ENCODE peak calls at places on chromosomes 16 and 17, in seven cellular contexts. H is GM12878, G is H1, S is GM12892, E is SK-N-SH, U is K562, T is HepG2. C is an unnamed sample.

GRCh38 chr16:67883872-67884261 is 818 bp upstream of the NRN1L start:
- DNase-seq in H (no peak), G (no peak), S (peak), E (peak), U (peak), T (peak), C (peak)

GRCh38 chr17:32822996-32823395 is 53.9 kb downstream of the MYO1D start:
- DNase-seq in H (no peak), G (no peak), S (no peak), E (peak), U (no peak), T (no peak), C (no peak)

GRCh38 chr17:80738406-80738805 is 193.8 kb downstream of the RPTOR start:
- DNase-seq in H (peak), G (no peak), S (no peak), E (no peak), U (no peak), T (no peak), C (no peak)

GRCh38 chr17:30273373-30273772 is 18.4 kb downstream of the BLMH start:
- DNase-seq in H (no peak), G (no peak), S (no peak), E (no peak), U (no peak), T (no peak), C (no peak)

GRCh38 chr16:30562021-30562420 is 3.8 kb upstream of the ZNF764 start:
- DNase-seq in H (no peak), G (no peak), S (no peak), E (no peak), U (no peak), T (no peak), C (no peak)

GRCh38 chr17:62792122-62792800 is 15.9 kb downstream of the MARCHF10 start:
- DNase-seq in H (no peak), G (no peak), S (no peak), E (no peak), U (no peak), T (peak), C (no peak)

GRCh38 chr17:21387616-21388015 is 11.5 kb downstream of the KCNJ12 start:
- DNase-seq in H (no peak), G (no peak), S (no peak), E (no peak), U (no peak), T (no peak), C (no peak)

GRCh38 chr16:19008245-19008644 is 24.5 kb downstream of the TMC7 start:
- DNase-seq in H (no peak), G (no peak), S (no peak), E (peak), U (no peak), T (peak), C (no peak)

GRCh38 chr17:66302761-66303626 is 581 bp downstream of the PRKCA start:
- DNase-seq in H (no peak), G (no peak), S (peak), E (peak), U (peak), T (peak), C (peak)

GRCh38 chr17:4007346-4008081 is 43.3 kb upstream of the ATP2A3 start:
- DNase-seq in H (no peak), G (no peak), S (no peak), E (peak), U (peak), T (no peak), C (no peak)

GRCh38 chr16:1870365-1871082 is 1.4 kb downstream of the MEIOB start:
- DNase-seq in H (no peak), G (no peak), S (no peak), E (no peak), U (no peak), T (peak), C (no peak)

GRCh38 chr16:57626420-57627170 is 1.8 kb upstream of the ADGRG1 start:
- DNase-seq in H (no peak), G (no peak), S (no peak), E (no peak), U (no peak), T (no peak), C (no peak)

GRCh38 chr16:88839745-88840588 is 16.8 kb downstream of the GALNS start:
- DNase-seq in H (no peak), G (no peak), S (no peak), E (no peak), U (no peak), T (no peak), C (no peak)

GRCh38 chr17:43371227-43371821 is 27.5 kb upstream of the ARL4D start:
- DNase-seq in H (no peak), G (no peak), S (no peak), E (no peak), U (no peak), T (no peak), C (no peak)

GRCh38 chr17:10243905-10244844 is 45.8 kb upstream of the GAS7 start:
- DNase-seq in H (no peak), G (no peak), S (no peak), E (no peak), U (no peak), T (no peak), C (no peak)

GRCh38 chr16:84922351-84923135 is 88.8 kb downstream of the ZDHHC7 start:
- DNase-seq in H (no peak), G (no peak), S (no peak), E (peak), U (no peak), T (peak), C (no peak)

GRCh38 chr16:48537909-48538745 is 71.9 kb downstream of the N4BP1 start:
- DNase-seq in H (no peak), G (no peak), S (no peak), E (no peak), U (no peak), T (no peak), C (no peak)

GRCh38 chr17:73706428-73706827 is 62.2 kb upstream of the SDK2 start:
- DNase-seq in H (no peak), G (no peak), S (no peak), E (no peak), U (no peak), T (no peak), C (no peak)

GRCh38 chr17:82696916-82697807 is 1.3 kb downstream of the RAB40B start:
- DNase-seq in H (no peak), G (no peak), S (no peak), E (peak), U (no peak), T (no peak), C (no peak)

GRCh38 chr17:7809086-7809790 is 24.8 kb upstream of the KDM6B start:
- DNase-seq in H (no peak), G (no peak), S (no peak), E (no peak), U (no peak), T (no peak), C (no peak)

DNA sequence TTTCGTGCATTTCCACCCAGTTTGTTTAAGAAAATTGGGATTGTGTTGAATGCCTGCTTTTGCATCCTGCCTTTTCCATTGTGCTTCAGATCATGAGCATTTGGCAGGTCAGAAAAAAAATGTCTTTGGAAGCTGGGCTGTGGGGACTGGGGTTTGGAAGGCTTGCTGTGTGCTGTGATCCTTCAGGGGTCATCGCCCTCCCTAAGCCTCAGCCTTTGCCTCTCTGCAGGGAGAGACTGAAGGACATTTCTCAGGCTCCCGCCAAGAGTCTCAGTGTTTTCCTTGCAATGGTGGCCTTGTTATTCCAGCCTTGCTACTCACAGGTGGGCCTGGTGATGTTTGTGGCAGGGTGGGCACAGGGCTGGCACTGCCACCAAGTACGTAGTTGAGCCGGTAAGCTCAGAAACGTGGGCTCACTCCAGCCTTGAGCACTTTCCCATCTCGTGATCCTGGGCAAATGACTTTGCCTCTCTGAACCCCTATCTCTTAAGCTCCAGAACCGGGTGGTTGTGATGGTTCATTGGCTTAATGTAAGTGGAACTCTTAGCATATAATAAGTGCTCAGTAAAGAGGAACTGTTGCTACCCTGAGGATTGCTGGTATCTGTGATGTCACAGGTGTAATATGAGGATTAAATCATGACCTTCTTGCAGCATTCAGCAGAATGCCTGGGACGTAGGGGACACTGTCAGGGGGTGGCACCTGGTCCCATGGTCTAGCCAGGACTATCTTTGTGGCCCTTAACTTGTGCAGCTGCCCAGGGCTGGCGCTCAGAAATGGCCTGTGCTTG is 69.1 kb downstream of the SREBF1 start:
- DNase-seq in H (no peak), G (no peak), S (no peak), E (no peak), U (no peak), T (no peak), C (no peak)
- TF ChIP-seq POLR2AphosphoS5 in H (no peak), G (no peak), S (no peak), E (no peak), U (no peak), T (no peak), C (no peak)

GRCh38 chr17:47935961-47936360 is 5.4 kb upstream of the PNPO start:
- DNase-seq in H (no peak), G (no peak), S (no peak), E (no peak), U (peak), T (no peak), C (no peak)

GRCh38 chr17:47931848-47932247 is 9.5 kb upstream of the PNPO start:
- DNase-seq in H (no peak), G (no peak), S (no peak), E (no peak), U (no peak), T (peak), C (no peak)

GRCh38 chr17:47937915-47938314 is 3.5 kb upstream of the PNPO start:
- DNase-seq in H (no peak), G (no peak), S (no peak), E (no peak), U (no peak), T (no peak), C (no peak)

GRCh38 chr17:47929218-47930000 is 12.0 kb upstream of the PNPO start:
- DNase-seq in H (no peak), G (no peak), S (no peak), E (no peak), U (no peak), T (no peak), C (no peak)

DNA sequence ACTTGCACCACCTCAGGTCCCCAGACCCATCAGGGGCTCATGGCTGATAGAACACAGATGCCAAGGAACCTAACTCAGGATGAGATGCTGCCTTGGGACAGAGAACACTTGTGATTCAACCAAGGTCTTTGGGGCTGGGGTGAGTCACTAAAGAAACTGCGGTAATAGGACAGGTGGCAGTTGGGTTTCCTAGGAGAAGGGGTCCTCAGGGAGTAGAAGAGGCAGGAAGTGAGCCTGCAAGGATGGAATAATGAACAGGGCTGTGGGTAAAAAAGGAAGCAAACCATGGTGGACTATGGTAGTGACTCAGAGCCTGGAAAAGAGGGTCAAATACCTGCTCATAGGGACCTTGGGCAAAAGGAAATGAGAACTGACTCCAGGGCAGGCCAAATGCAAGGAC is 6.5 kb upstream of the PNPO start:
- DNase-seq in H (no peak), G (no peak), S (no peak), E (no peak), U (no peak), T (no peak), C (no peak)
- TF ChIP-seq TAF1 in H (no peak), G (no peak), S (no peak), E (no peak), U (no peak), T (no peak), C (no peak)

GRCh38 chr16:3534126-3534525 is 33.3 kb downstream of the CLUAP1 start:
- DNase-seq in H (no peak), G (no peak), S (no peak), E (no peak), U (no peak), T (no peak), C (no peak)

GRCh38 chr16:3538222-3538621 is 37.4 kb downstream of the CLUAP1 start:
- DNase-seq in H (no peak), G (no peak), S (no peak), E (no peak), U (no peak), T (no peak), C (no peak)

GRCh38 chr16:3536271-3536671 is 35.5 kb downstream of the CLUAP1 start:
- DNase-seq in H (no peak), G (no peak), S (no peak), E (no peak), U (no peak), T (no peak), C (no peak)

GRCh38 chr16:3532741-3533140 is 31.9 kb downstream of the CLUAP1 start:
- DNase-seq in H (no peak), G (no peak), S (no peak), E (no peak), U (no peak), T (no peak), C (no peak)

DNA sequence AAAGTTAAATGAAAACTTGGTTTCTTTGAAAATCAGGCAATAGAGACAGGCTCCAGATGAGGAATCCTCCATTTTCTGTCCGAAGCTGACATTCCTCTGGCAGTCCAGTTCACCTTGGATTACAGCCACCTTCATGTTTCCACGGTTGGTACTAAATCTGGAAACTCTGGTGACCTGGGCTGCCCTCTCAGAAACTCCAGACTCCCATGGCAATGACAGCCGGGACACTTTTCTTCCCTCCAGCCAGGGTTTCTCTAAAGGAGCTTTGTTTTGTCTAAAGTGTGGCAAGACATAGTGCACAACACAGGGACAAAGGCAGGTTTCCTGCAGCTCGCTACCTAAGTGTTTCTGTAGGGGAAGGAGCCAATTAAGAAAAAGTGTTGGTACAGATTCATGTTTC is 36.0 kb downstream of the CLUAP1 start:
- DNase-seq in H (no peak), G (no peak), S (no peak), E (no peak), U (no peak), T (no peak), C (no peak)
- TF ChIP-seq POLR2AphosphoS5 in H (no peak), G (no peak), S (no peak), E (no peak), U (no peak), T (no peak), C (no peak)

GRCh38 chr16:27084296-27085065 is 17.8 kb downstream of the C16orf82 start:
- DNase-seq in H (no peak), G (no peak), S (no peak), E (no peak), U (no peak), T (no peak), C (no peak)

GRCh38 chr16:27083861-27084261 is 17.1 kb downstream of the C16orf82 start:
- DNase-seq in H (no peak), G (no peak), S (no peak), E (peak), U (peak), T (no peak), C (no peak)

GRCh38 chr16:27085182-27085581 is 18.5 kb downstream of the C16orf82 start:
- DNase-seq in H (no peak), G (no peak), S (no peak), E (no peak), U (no peak), T (no peak), C (no peak)

DNA sequence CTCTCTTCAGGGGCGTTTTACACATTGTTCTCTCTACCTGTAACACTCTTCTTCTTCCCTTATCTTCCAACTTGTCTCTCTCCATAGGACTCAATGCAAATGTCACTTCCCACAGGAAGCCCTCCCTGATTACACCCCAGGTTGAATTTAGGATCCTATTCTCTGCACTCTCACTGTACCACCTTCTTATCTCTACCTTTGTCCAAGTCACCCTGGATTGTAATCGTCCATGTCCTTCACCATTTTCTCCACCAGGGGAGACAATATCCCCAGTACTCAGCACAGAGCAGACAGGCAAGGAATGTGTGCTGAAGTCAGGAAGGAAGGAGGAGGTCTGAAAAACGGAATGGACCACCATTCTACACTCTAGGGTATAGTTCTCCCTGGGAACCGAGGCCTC is 14.1 kb downstream of the C16orf82 start:
- DNase-seq in H (no peak), G (no peak), S (no peak), E (peak), U (peak), T (peak), C (no peak)
- TF ChIP-seq TAF1 in H (no peak), G (peak), S (no peak), E (no peak), U (no peak), T (no peak), C (no peak)

DNA sequence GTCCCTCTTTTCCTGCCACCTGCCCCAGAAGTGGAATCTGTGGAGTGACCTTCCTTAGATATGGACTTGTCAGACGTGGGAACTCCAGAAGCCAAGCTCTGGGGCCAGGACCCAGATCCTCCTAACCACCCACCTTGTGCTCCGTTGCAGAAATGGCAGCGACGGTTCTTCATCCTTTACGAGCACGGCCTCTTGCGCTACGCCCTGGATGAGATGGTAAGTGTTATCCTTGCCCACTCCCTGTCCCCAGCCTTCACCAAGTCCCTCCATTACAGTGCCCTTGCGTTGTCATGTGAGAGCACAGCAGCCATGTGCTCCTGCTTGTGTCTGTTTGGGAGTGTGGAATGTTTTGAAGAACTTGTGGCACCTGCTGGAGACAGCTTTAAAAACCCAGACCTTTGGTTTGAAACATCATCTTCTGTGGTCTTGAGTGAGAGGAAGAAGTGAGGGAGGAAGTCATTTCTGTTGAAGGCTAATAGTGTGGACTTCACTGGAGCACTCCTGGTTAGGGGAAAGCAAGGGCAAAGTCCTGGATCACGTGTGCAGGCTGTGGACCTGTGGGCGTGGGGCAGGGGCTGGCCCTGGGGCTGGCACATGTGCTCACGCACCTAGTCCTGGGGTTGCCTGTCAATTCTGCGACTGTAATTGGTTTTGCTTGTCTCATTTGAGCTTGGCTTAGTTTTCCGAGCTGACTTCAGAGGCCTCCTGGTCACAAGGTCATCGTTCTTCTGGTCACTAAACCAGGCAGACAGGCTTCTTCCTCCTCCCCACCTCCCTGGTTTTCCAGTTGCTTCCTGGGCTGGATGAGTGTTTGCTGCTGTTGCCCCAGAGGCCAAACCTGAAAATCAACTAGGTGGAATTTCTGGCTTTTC is 35.8 kb downstream of the MPRIP start:
- DNase-seq in H (no peak), G (no peak), S (no peak), E (no peak), U (no peak), T (peak), C (no peak)
- TF ChIP-seq POLR2AphosphoS5 in H (no peak), G (no peak), S (no peak), E (no peak), U (no peak), T (peak), C (no peak)

GRCh38 chr16:83517398-83517797 is 290.4 kb upstream of the HSBP1 start:
- DNase-seq in H (no peak), G (no peak), S (no peak), E (no peak), U (no peak), T (no peak), C (no peak)
- TF ChIP-seq TAF1 in H (no peak), G (no peak), S (no peak), E (no peak), U (no peak), T (no peak), C (no peak)

C was measured in GM12891.